ENCODE peak calls at places on chromosomes 5 and 9, in eight cellular contexts. One of them, this sample, is unnamed.

GRCh38 chr5:62315376-62316049 is 9.5 kb downstream of the KIF2A start:
- DNase-seq in cardiac fibroblast: no peak
- DNase-seq in naive B cell: no peak
- DNase-seq in AG08396: no peak
- DNase-seq in stimulated activated naive CD8-positive, alpha-beta T cell treated with anti-CD3 and anti-CD28 coated beads, Interleukin-15, Interleukin-2, amounts not matched to agents 100 U/mL and 50 U/mL, for 24 hours: no peak
- DNase-seq in coronary artery: no peak
- DNase-seq in CD8-positive, alpha-beta T cell: no peak
- DNase-seq in HT1080: no peak
- DNase-seq in this sample: no peak

GRCh38 chr5:123664961-123665360 is 153.0 kb downstream of the CSNK1G3 start:
- DNase-seq in CD8-positive, alpha-beta T cell: no peak
- DNase-seq in cardiac fibroblast: no peak
- DNase-seq in AG08396: no peak
- DNase-seq in HT1080: no peak
- DNase-seq in coronary artery: no peak
- DNase-seq in naive B cell: no peak
- DNase-seq in stimulated activated naive CD8-positive, alpha-beta T cell treated with anti-CD3 and anti-CD28 coated beads, Interleukin-15, Interleukin-2, amounts not matched to agents 100 U/mL and 50 U/mL, for 24 hours: no peak
- DNase-seq in this sample: no peak

GRCh38 chr9:68970150-68970549 is 43.8 kb downstream of the PRKACG start:
- DNase-seq in stimulated activated naive CD8-positive, alpha-beta T cell treated with anti-CD3 and anti-CD28 coated beads, Interleukin-15, Interleukin-2, amounts not matched to agents 100 U/mL and 50 U/mL, for 24 hours: no peak
- DNase-seq in cardiac fibroblast: no peak
- DNase-seq in naive B cell: no peak
- DNase-seq in CD8-positive, alpha-beta T cell: no peak
- DNase-seq in AG08396: no peak
- DNase-seq in HT1080: no peak
- DNase-seq in coronary artery: no peak
- DNase-seq in this sample: no peak

GRCh38 chr9:110432253-110432652 is 94.6 kb upstream of the TXNDC8 start:
- DNase-seq in coronary artery: no peak
- DNase-seq in AG08396: no peak
- DNase-seq in CD8-positive, alpha-beta T cell: no peak
- DNase-seq in HT1080: no peak
- DNase-seq in stimulated activated naive CD8-positive, alpha-beta T cell treated with anti-CD3 and anti-CD28 coated beads, Interleukin-15, Interleukin-2, amounts not matched to agents 100 U/mL and 50 U/mL, for 24 hours: no peak
- DNase-seq in naive B cell: no peak
- DNase-seq in cardiac fibroblast: peak
- DNase-seq in this sample: no peak

GRCh38 chr5:42830924-42831323 is 19.2 kb upstream of the SELENOP start:
- DNase-seq in stimulated activated naive CD8-positive, alpha-beta T cell treated with anti-CD3 and anti-CD28 coated beads, Interleukin-15, Interleukin-2, amounts not matched to agents 100 U/mL and 50 U/mL, for 24 hours: no peak
- DNase-seq in coronary artery: no peak
- DNase-seq in CD8-positive, alpha-beta T cell: no peak
- DNase-seq in HT1080: no peak
- DNase-seq in cardiac fibroblast: no peak
- DNase-seq in AG08396: no peak
- DNase-seq in naive B cell: no peak
- DNase-seq in this sample: no peak

GRCh38 chr5:652023-652515 is 39.9 kb downstream of the CEP72 start:
- DNase-seq in cardiac fibroblast: no peak
- DNase-seq in naive B cell: no peak
- DNase-seq in coronary artery: no peak
- DNase-seq in AG08396: no peak
- DNase-seq in stimulated activated naive CD8-positive, alpha-beta T cell treated with anti-CD3 and anti-CD28 coated beads, Interleukin-15, Interleukin-2, amounts not matched to agents 100 U/mL and 50 U/mL, for 24 hours: no peak
- DNase-seq in CD8-positive, alpha-beta T cell: no peak
- DNase-seq in HT1080: no peak
- DNase-seq in this sample: no peak

GRCh38 chr5:73969195-73970059 is 343.4 kb downstream of the ARHGEF28 start:
- DNase-seq in coronary artery: no peak
- DNase-seq in AG08396: no peak
- DNase-seq in HT1080: no peak
- DNase-seq in naive B cell: no peak
- DNase-seq in cardiac fibroblast: no peak
- DNase-seq in stimulated activated naive CD8-positive, alpha-beta T cell treated with anti-CD3 and anti-CD28 coated beads, Interleukin-15, Interleukin-2, amounts not matched to agents 100 U/mL and 50 U/mL, for 24 hours: no peak
- DNase-seq in CD8-positive, alpha-beta T cell: no peak
- DNase-seq in this sample: no peak

GRCh38 chr5:140118294-140118936 is 4.5 kb downstream of the PURA start:
- DNase-seq in stimulated activated naive CD8-positive, alpha-beta T cell treated with anti-CD3 and anti-CD28 coated beads, Interleukin-15, Interleukin-2, amounts not matched to agents 100 U/mL and 50 U/mL, for 24 hours: no peak
- DNase-seq in naive B cell: no peak
- DNase-seq in CD8-positive, alpha-beta T cell: no peak
- DNase-seq in HT1080: peak
- DNase-seq in cardiac fibroblast: peak
- DNase-seq in coronary artery: no peak
- DNase-seq in AG08396: no peak
- DNase-seq in this sample: no peak

GRCh38 chr9:101399641-101399965 is 952 bp downstream of the ZNF189 start:
- DNase-seq in coronary artery: no peak
- DNase-seq in CD8-positive, alpha-beta T cell: no peak
- DNase-seq in AG08396: no peak
- DNase-seq in HT1080: no peak
- DNase-seq in naive B cell: no peak
- DNase-seq in stimulated activated naive CD8-positive, alpha-beta T cell treated with anti-CD3 and anti-CD28 coated beads, Interleukin-15, Interleukin-2, amounts not matched to agents 100 U/mL and 50 U/mL, for 24 hours: no peak
- DNase-seq in cardiac fibroblast: no peak
- DNase-seq in this sample: no peak

GRCh38 chr5:159240301-159240870 is 22.7 kb upstream of the UBLCP1 start:
- DNase-seq in CD8-positive, alpha-beta T cell: no peak
- DNase-seq in naive B cell: no peak
- DNase-seq in HT1080: peak
- DNase-seq in AG08396: no peak
- DNase-seq in stimulated activated naive CD8-positive, alpha-beta T cell treated with anti-CD3 and anti-CD28 coated beads, Interleukin-15, Interleukin-2, amounts not matched to agents 100 U/mL and 50 U/mL, for 24 hours: peak
- DNase-seq in cardiac fibroblast: peak
- DNase-seq in coronary artery: no peak
- DNase-seq in this sample: no peak

GRCh38 chr5:101678494-101679193 is 617.4 kb downstream of the SLCO4C1 start:
- DNase-seq in cardiac fibroblast: peak
- DNase-seq in naive B cell: peak
- DNase-seq in HT1080: peak
- DNase-seq in AG08396: peak
- DNase-seq in coronary artery: no peak
- DNase-seq in CD8-positive, alpha-beta T cell: no peak
- DNase-seq in stimulated activated naive CD8-positive, alpha-beta T cell treated with anti-CD3 and anti-CD28 coated beads, Interleukin-15, Interleukin-2, amounts not matched to agents 100 U/mL and 50 U/mL, for 24 hours: peak
- DNase-seq in this sample: peak

This sample was measured in AG04450.